ENCODE peak calls at places on chromosomes 13 and 19, in four cellular contexts. T, P, M and N are unnamed samples.

GRCh38 chr19:4443966-4444764 is 13.4 kb downstream of the UBXN6 start:
- DNase-seq in P (no peak), M (no peak), T (no peak), N (no peak)

GRCh38 chr13:61286148-61286745 is 129.4 kb downstream of the PCDH20 start:
- DNase-seq in M (no peak), P (no peak), T (no peak), N (no peak)

GRCh38 chr13:79765331-79765730 is 284.4 kb downstream of the NDFIP2 start:
- DNase-seq in T (no peak), M (no peak), P (no peak), N (no peak)

GRCh38 chr13:114077121-114077937 is 55.1 kb downstream of the RASA3 start:
- DNase-seq in P (no peak), T (no peak), M (no peak), N (no peak)

GRCh38 chr13:20064128-20064527 is 96.7 kb downstream of the GJA3 start:
- DNase-seq in P (peak), M (no peak), T (no peak), N (peak)

GRCh38 chr19:30648321-30648720 is 276.1 kb downstream of the ZNF536 start:
- DNase-seq in P (peak), M (no peak), T (no peak), N (no peak)

GRCh38 chr13:77779461-77780272 is 82.2 kb downstream of the SLAIN1 start:
- DNase-seq in T (peak), P (peak), M (peak), N (peak)

GRCh38 chr19:46180701-46181385 is 32.8 kb downstream of the IGFL2 start:
- DNase-seq in P (peak), M (no peak), T (no peak), N (no peak)

GRCh38 chr19:38849147-38849745 is 540 bp downstream of the HNRNPL start:
- DNase-seq in T (peak), P (peak), M (peak), N (peak)

GRCh38 chr13:99894835-99895427 is 76.6 kb downstream of the ZIC5 start:
- DNase-seq in P (no peak), M (no peak), T (no peak), N (no peak)

GRCh38 chr13:109412232-109412935 is 374.0 kb downstream of the IRS2 start:
- DNase-seq in M (no peak), T (no peak), P (peak), N (peak)

GRCh38 chr19:7919681-7920519 is at the start of gene SNAPC2:
- DNase-seq in T (peak), P (peak), M (peak), N (peak)

GRCh38 chr19:45267296-45267695 is 16.2 kb downstream of the MARK4 start:
- DNase-seq in T (no peak), M (no peak), P (no peak), N (no peak)

GRCh38 chr19:39409886-39410619 is 2.4 kb upstream of the PLEKHG2 start:
- DNase-seq in T (no peak), M (no peak), P (no peak), N (peak)

GRCh38 chr13:47252627-47253026 is 355.8 kb upstream of the HTR2A start:
- DNase-seq in M (no peak), P (peak), T (no peak), N (no peak)

GRCh38 chr13:67193979-67194378 is 36.2 kb downstream of the PCDH9 start:
- DNase-seq in T (no peak), M (no peak), P (no peak), N (no peak)

GRCh38 chr13:110471833-110472162 is 89.7 kb downstream of the RAB20 start:
- DNase-seq in M (peak), P (peak), T (no peak), N (peak)

GRCh38 chr19:49892716-49893115 is 4.0 kb downstream of the IL4I1 start:
- DNase-seq in M (no peak), P (no peak), T (no peak), N (no peak)

GRCh38 chr19:7516281-7516862 is 469 bp downstream of the ZNF358 start:
- DNase-seq in M (no peak), T (no peak), P (no peak), N (no peak)

GRCh38 chr13:91722267-91722884 is 324.0 kb downstream of the GPC5 start:
- DNase-seq in M (no peak), T (no peak), P (peak), N (peak)

GRCh38 chr13:44304433-44304725 is 69.2 kb upstream of the SERP2 start:
- DNase-seq in M (no peak), T (no peak), P (no peak), N (no peak)

GRCh38 chr13:105587786-105588185 is 947.7 kb downstream of the EFNB2 start:
- DNase-seq in P (peak), T (no peak), M (no peak), N (no peak)

GRCh38 chr19:28876604-28877123 is 336.3 kb downstream of the UQCRFS1 start:
- DNase-seq in M (no peak), T (no peak), P (no peak), N (no peak)

GRCh38 chr13:79227418-79227817 is 178.6 kb downstream of the RBM26 start:
- DNase-seq in T (no peak), P (no peak), M (no peak), N (no peak)

GRCh38 chr13:44276061-44276460 is 97.6 kb upstream of the SERP2 start:
- DNase-seq in P (no peak), T (no peak), M (no peak), N (no peak)

GRCh38 chr13:105778196-105778595 is 757.3 kb downstream of the EFNB2 start:
- DNase-seq in P (peak), M (no peak), T (no peak), N (no peak)

GRCh38 chr13:109672545-109672944 is 113.8 kb downstream of the IRS2 start:
- DNase-seq in M (no peak), P (peak), T (peak), N (peak)

GRCh38 chr19:38478273-38478971 is 44.9 kb downstream of the RYR1 start:
- DNase-seq in M (no peak), T (no peak), P (no peak), N (peak)

GRCh38 chr19:49588370-49589122 is 2.4 kb upstream of the PRR12 start:
- DNase-seq in T (no peak), P (no peak), M (no peak), N (no peak)

GRCh38 chr13:113489171-113489548 is 1.4 kb downstream of the DCUN1D2 start:
- DNase-seq in P (no peak), T (no peak), M (no peak), N (no peak)

GRCh38 chr19:39506944-39507714 is 7.8 kb upstream of the SELENOV start:
- DNase-seq in T (peak), P (peak), M (peak), N (peak)

GRCh38 chr13:101623469-101624209 is 171.2 kb downstream of the ITGBL1 start:
- DNase-seq in T (no peak), P (peak), M (no peak), N (peak)

GRCh38 chr13:37175996-37176395 is 70.5 kb upstream of the CSNK1A1L start:
- DNase-seq in M (no peak), T (peak), P (peak), N (peak)

GRCh38 chr13:99124695-99125334 is 75.8 kb upstream of the UBAC2 start:
- DNase-seq in P (peak), T (peak), M (peak), N (peak)

GRCh38 chr19:34962945-34963530 is 991 bp downstream of the ZNF792 start:
- DNase-seq in P (peak), M (no peak), T (no peak), N (no peak)